ENCODE peak calls at places on chromosomes 5 and 9, in nine cellular contexts. X is astrocyte, L is activated T-cell treated with anti-CD3 and anti-CD28 coated beads for 1 hour, A is DMS153, I is NCI-H774, U is frontal cortex, S is kidney, N is HEK293T, R is adipocyte. Q is an unnamed sample.

GRCh38 chr9:136848393-136849037 is 694 bp upstream of the PHPT1 start:
- DNase-seq in L (no peak), N (peak), U (peak), X (no peak), S (no peak), R (peak), A (no peak), I (peak), Q (peak)

GRCh38 chr5:177458912-177459350 is 12.3 kb downstream of the PRR7 start:
- DNase-seq in A (no peak), R (no peak), X (no peak), U (no peak), S (peak), L (no peak), I (no peak), N (no peak), Q (peak)

GRCh38 chr9:116594552-116594951 is 92.6 kb upstream of the TRIM32 start:
- DNase-seq in A (no peak), N (no peak), R (peak), U (no peak), I (no peak), X (peak), L (no peak), S (no peak), Q (no peak)

GRCh38 chr9:113542741-113543140 is 79.2 kb downstream of the RGS3 start:
- DNase-seq in S (no peak), L (no peak), A (no peak), N (no peak), U (no peak), I (no peak), R (no peak), X (no peak), Q (no peak)

GRCh38 chr5:145946112-145946861 is 9.9 kb downstream of the SH3RF2 start:
- DNase-seq in U (no peak), A (no peak), I (no peak), S (no peak), R (peak), L (no peak), X (peak), N (no peak), Q (no peak)

GRCh38 chr9:89886281-89886700 is 281.5 kb downstream of the GADD45G start:
- DNase-seq in X (peak), U (no peak), R (no peak), N (no peak), A (no peak), S (no peak), I (no peak), L (no peak), Q (no peak)

GRCh38 chr9:110602281-110602680 is 22.7 kb upstream of the SVEP1 start:
- DNase-seq in L (no peak), N (no peak), U (no peak), I (no peak), A (no peak), X (no peak), R (no peak), S (no peak), Q (peak)

GRCh38 chr9:118578467-118578866 is 790.8 kb downstream of the BRINP1 start:
- DNase-seq in I (no peak), S (no peak), L (no peak), X (peak), R (peak), A (no peak), N (no peak), U (no peak), Q (no peak)

GRCh38 chr9:83620841-83621636 is 1.9 kb upstream of the IDNK start:
- DNase-seq in L (peak), X (peak), U (peak), R (peak), A (peak), S (no peak), N (peak), I (peak), Q (peak)

GRCh38 chr5:135188233-135188909 is 154.3 kb upstream of the PITX1 start:
- DNase-seq in U (no peak), L (no peak), A (no peak), S (no peak), R (peak), I (no peak), X (no peak), N (no peak), Q (no peak)

GRCh38 chr5:164073013-164073535 is 567.7 kb downstream of the MAT2B start:
- DNase-seq in U (no peak), L (no peak), R (peak), X (no peak), A (no peak), S (no peak), I (no peak), N (peak), Q (no peak)

GRCh38 chr9:2418619-2419018 is 203.0 kb upstream of the VLDLR start:
- DNase-seq in X (peak), N (no peak), A (peak), R (no peak), L (no peak), U (no peak), I (peak), S (no peak), Q (no peak)

GRCh38 chr5:128586848-128587247 is 48.8 kb upstream of the FBN2 start:
- DNase-seq in N (no peak), L (no peak), X (no peak), I (no peak), U (no peak), R (peak), S (no peak), A (no peak), Q (no peak)